ENCODE peak calls at places on chromosomes 1 and 21, in seven cellular contexts. One of them, this sample, is unnamed.
A peak's percentile ranks its signal among the peaks of the same experiment; 100 is the strongest.

GRCh38 chr1:208252126-208252853 is 8.1 kb upstream of the PLXNA2 start:
- DNase-seq in AG08395: peak; percentile 61
- DNase-seq in left colon: no peak
- DNase-seq in PC-3: peak; percentile 56
- DNase-seq in left cardiac atrium: peak; percentile 53
- DNase-seq in heart right ventricle: no peak
- DNase-seq in AG09319: no peak
- DNase-seq in this sample: peak; percentile 58

GRCh38 chr1:55057270-55057955 is 18.1 kb downstream of the PCSK9 start:
- DNase-seq in AG08395: no peak
- DNase-seq in left colon: no peak
- DNase-seq in PC-3: no peak
- DNase-seq in left cardiac atrium: no peak
- DNase-seq in heart right ventricle: no peak
- DNase-seq in AG09319: no peak
- DNase-seq in this sample: no peak

GRCh38 chr1:186306533-186306932 is 68.5 kb downstream of the TPR start:
- DNase-seq in AG08395: no peak
- DNase-seq in left colon: no peak
- DNase-seq in PC-3: no peak
- DNase-seq in left cardiac atrium: no peak
- DNase-seq in heart right ventricle: no peak
- DNase-seq in AG09319: no peak
- DNase-seq in this sample: no peak

GRCh38 chr1:200075522-200075921 is 48.0 kb downstream of the NR5A2 start:
- DNase-seq in AG08395: no peak
- DNase-seq in left colon: no peak
- DNase-seq in PC-3: no peak
- DNase-seq in left cardiac atrium: peak; percentile 26
- DNase-seq in heart right ventricle: peak; percentile 14
- DNase-seq in AG09319: no peak
- DNase-seq in this sample: no peak

GRCh38 chr1:161484613-161485012 is 20.6 kb upstream of the FCGR2A start:
- DNase-seq in AG08395: no peak
- DNase-seq in left colon: no peak
- DNase-seq in PC-3: peak; percentile 37
- DNase-seq in left cardiac atrium: no peak
- DNase-seq in heart right ventricle: no peak
- DNase-seq in AG09319: no peak
- DNase-seq in this sample: no peak

GRCh38 chr1:54354899-54355298 is 51.3 kb downstream of the SSBP3 start:
- DNase-seq in AG08395: no peak
- DNase-seq in left colon: no peak
- DNase-seq in PC-3: no peak
- DNase-seq in left cardiac atrium: no peak
- DNase-seq in heart right ventricle: no peak
- DNase-seq in AG09319: no peak
- DNase-seq in this sample: no peak

GRCh38 chr1:112619518-112620458 is at the start of gene CAPZA1:
- DNase-seq in AG08395: peak; percentile 95
- DNase-seq in left colon: peak; percentile 94
- DNase-seq in PC-3: peak; percentile 90
- DNase-seq in left cardiac atrium: peak; percentile 94
- DNase-seq in heart right ventricle: peak; percentile 92
- DNase-seq in AG09319: peak; percentile 74
- DNase-seq in this sample: peak; percentile 91

GRCh38 chr21:17819878-17820232 is 699 bp upstream of the C21orf91 start:
- DNase-seq in AG08395: peak; percentile 22
- DNase-seq in left colon: no peak
- DNase-seq in PC-3: no peak
- DNase-seq in left cardiac atrium: no peak
- DNase-seq in heart right ventricle: no peak
- DNase-seq in AG09319: no peak
- DNase-seq in this sample: no peak

GRCh38 chr1:27868932-27869718 is 3.2 kb upstream of the THEMIS2 start:
- DNase-seq in AG08395: no peak
- DNase-seq in left colon: peak; percentile 49
- DNase-seq in PC-3: no peak
- DNase-seq in left cardiac atrium: peak; percentile 24
- DNase-seq in heart right ventricle: no peak
- DNase-seq in AG09319: no peak
- DNase-seq in this sample: no peak

GRCh38 chr1:87115317-87115885 is 201.0 kb downstream of the HS2ST1 start:
- DNase-seq in AG08395: peak; percentile 93
- DNase-seq in left colon: no peak
- DNase-seq in PC-3: peak; percentile 85
- DNase-seq in left cardiac atrium: peak; percentile 46
- DNase-seq in heart right ventricle: no peak
- DNase-seq in AG09319: peak; percentile 34
- DNase-seq in this sample: no peak

GRCh38 chr21:45541221-45542039 is 810 bp downstream of the SLC19A1 start:
- DNase-seq in AG08395: peak; percentile 85
- DNase-seq in left colon: peak; percentile 88
- DNase-seq in PC-3: peak; percentile 74
- DNase-seq in left cardiac atrium: peak; percentile 90
- DNase-seq in heart right ventricle: peak; percentile 77
- DNase-seq in AG09319: no peak
- DNase-seq in this sample: peak; percentile 71

GRCh38 chr1:161706483-161707347 is at the start of gene FCRLA:
- DNase-seq in AG08395: peak; percentile 88
- DNase-seq in left colon: no peak
- DNase-seq in PC-3: peak; percentile 68
- DNase-seq in left cardiac atrium: no peak
- DNase-seq in heart right ventricle: peak; percentile 54
- DNase-seq in AG09319: peak; percentile 76
- DNase-seq in this sample: no peak

GRCh38 chr1:226648421-226648820 is 90.7 kb downstream of the ITPKB start:
- DNase-seq in AG08395: no peak
- DNase-seq in left colon: no peak
- DNase-seq in PC-3: no peak
- DNase-seq in left cardiac atrium: no peak
- DNase-seq in heart right ventricle: no peak
- DNase-seq in AG09319: no peak
- DNase-seq in this sample: no peak

GRCh38 chr1:178644308-178645120 is 80.5 kb upstream of the RALGPS2 start:
- DNase-seq in AG08395: no peak
- DNase-seq in left colon: peak; percentile 60
- DNase-seq in PC-3: no peak
- DNase-seq in left cardiac atrium: peak; percentile 39
- DNase-seq in heart right ventricle: peak; percentile 17
- DNase-seq in AG09319: peak; percentile 45
- DNase-seq in this sample: no peak

GRCh38 chr1:217135987-217136894 is 413.0 kb upstream of the ESRRG start:
- DNase-seq in AG08395: no peak
- DNase-seq in left colon: no peak
- DNase-seq in PC-3: no peak
- DNase-seq in left cardiac atrium: no peak
- DNase-seq in heart right ventricle: no peak
- DNase-seq in AG09319: no peak
- DNase-seq in this sample: no peak

This sample was measured in uterus.